ENCODE peak calls at places on chromosomes 6 and 20, in five cellular contexts. K is neural crest cell, D is osteocyte, O is HFFc6, V is AG04450. A is an unnamed sample.

GRCh38 chr6:133937909-133938308 is 15.1 kb upstream of the TBPL1 start:
- DNase-seq in V (no peak), K (no peak), D (no peak), O (no peak), A (no peak)

GRCh38 chr6:6975395-6976111 is 132.2 kb upstream of the RREB1 start:
- DNase-seq in K (no peak), V (no peak), O (no peak), D (no peak), A (no peak)

GRCh38 chr20:19830351-19830750 is 72.3 kb downstream of the RIN2 start:
- DNase-seq in V (no peak), D (no peak), O (no peak), K (no peak), A (no peak)

GRCh38 chr20:12925214-12925755 is 83.5 kb upstream of the SPTLC3 start:
- DNase-seq in K (peak), D (peak), V (peak), O (peak), A (peak)

GRCh38 chr6:84766118-84766683 is 1.8 kb upstream of the TBX18 start:
- DNase-seq in D (no peak), O (no peak), V (no peak), K (no peak), A (peak)

GRCh38 chr20:57391439-57392129 is 388 bp downstream of the RBM38 start:
- DNase-seq in D (no peak), V (no peak), O (no peak), K (no peak), A (no peak)

GRCh38 chr6:111540971-111541719 is 58.1 kb upstream of the REV3L start:
- DNase-seq in K (no peak), D (no peak), O (no peak), V (no peak), A (no peak)

GRCh38 chr20:58374906-58375760 is 13.9 kb upstream of the VAPB start:
- DNase-seq in K (no peak), D (no peak), V (no peak), O (no peak), A (no peak)

GRCh38 chr20:24109537-24109936 is 121.0 kb upstream of the GGTLC1 start:
- DNase-seq in V (no peak), D (no peak), O (no peak), K (no peak), A (no peak)

GRCh38 chr20:58708246-58708931 is 15.8 kb downstream of the NPEPL1 start:
- DNase-seq in D (peak), K (peak), V (no peak), O (no peak), A (peak)

GRCh38 chr6:131694832-131695426 is 6.3 kb downstream of the OR2A4 start:
- DNase-seq in D (peak), V (peak), K (peak), O (peak), A (peak)

GRCh38 chr20:50980071-50980681 is 21.6 kb downstream of the MOCS3 start:
- DNase-seq in D (no peak), V (peak), K (no peak), O (peak), A (no peak)

GRCh38 chr6:12011276-12012112 is 618 bp upstream of the HIVEP1 start:
- DNase-seq in D (peak), K (peak), V (peak), O (peak), A (peak)

GRCh38 chr6:168956141-168956838 is 297.4 kb downstream of the THBS2 start:
- DNase-seq in V (no peak), D (no peak), O (no peak), K (no peak), A (no peak)

GRCh38 chr6:106797186-106797585 is 167.8 kb downstream of the QRSL1 start:
- DNase-seq in V (no peak), D (no peak), O (no peak), K (no peak), A (no peak)

GRCh38 chr20:32637738-32638137 is 36.0 kb downstream of the C20orf203 start:
- DNase-seq in O (no peak), K (no peak), V (no peak), D (no peak), A (no peak)

GRCh38 chr6:143397229-143398222 is 53.0 kb downstream of the ADAT2 start:
- DNase-seq in V (peak), K (no peak), O (peak), D (no peak), A (peak)

GRCh38 chr20:48665785-48666184 is 162.0 kb downstream of the PREX1 start:
- DNase-seq in K (no peak), V (no peak), D (no peak), O (no peak), A (no peak)

GRCh38 chr6:113936093-113936934 is 34.6 kb downstream of the HDAC2 start:
- DNase-seq in D (no peak), V (peak), O (peak), K (peak), A (no peak)

GRCh38 chr20:59221049-59221748 is 57.6 kb downstream of the ZNF831 start:
- DNase-seq in V (no peak), O (no peak), K (no peak), D (no peak), A (no peak)

GRCh38 chr6:42158011-42158410 is 15.2 kb upstream of the GUCA1A start:
- DNase-seq in D (no peak), V (no peak), K (no peak), O (peak), A (no peak)

GRCh38 chr20:50695144-50695872 is 4.0 kb upstream of the RIPOR3 start:
- DNase-seq in O (no peak), K (no peak), D (no peak), V (no peak), A (no peak)

GRCh38 chr6:80742481-80742880 is 636.0 kb downstream of the BCKDHB start:
- DNase-seq in O (peak), V (no peak), K (no peak), D (no peak), A (no peak)
- TF ChIP-seq CTCF in O (peak), V (peak), K (peak), D (peak), A (peak)

DNA sequence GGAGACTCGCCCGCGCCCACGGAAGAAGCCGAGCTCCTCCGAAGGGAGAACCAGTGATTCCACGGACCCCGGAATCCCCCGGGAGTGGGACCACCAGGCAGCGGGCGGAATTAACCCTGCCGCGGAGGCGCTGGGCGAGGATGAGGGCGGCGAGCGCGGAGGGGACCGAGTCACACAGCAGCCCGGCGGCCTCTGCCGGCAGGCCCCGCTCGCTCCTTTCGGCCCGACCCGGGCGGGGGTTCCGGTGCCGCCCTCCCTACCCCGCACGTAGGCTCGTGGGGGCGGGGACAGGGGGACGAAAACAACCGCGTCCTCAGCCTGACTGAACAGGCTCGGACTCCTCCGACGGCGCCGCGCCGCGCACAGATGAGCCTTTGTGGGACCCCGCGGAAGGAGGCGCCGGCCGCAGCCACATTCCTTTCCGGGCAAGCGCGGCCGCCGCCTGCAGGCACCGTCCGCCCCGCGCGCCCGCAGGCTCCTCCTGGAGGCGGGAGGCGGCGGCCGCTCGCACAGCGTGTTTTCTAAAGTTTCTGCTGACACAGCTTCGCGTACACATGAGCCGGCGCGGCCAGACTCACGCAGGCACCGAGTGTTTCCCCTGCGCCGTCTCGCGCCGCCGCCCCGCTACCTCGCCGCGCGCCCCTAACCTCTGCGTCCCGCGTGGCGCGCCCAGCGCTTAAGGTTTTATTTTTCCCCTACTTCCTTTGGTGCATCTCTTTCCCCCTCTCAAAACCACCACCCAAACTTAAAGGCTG is 244.3 kb downstream of the ARID1B start:
- DNase-seq in K (peak), D (peak), V (peak), O (peak), A (peak)
- TF ChIP-seq CTCF in K (peak), D (peak), V (peak), O (peak), A (peak)

GRCh38 chr6:22349528-22349927 is 52.7 kb upstream of the PRL start:
- DNase-seq in D (no peak), O (no peak), K (no peak), V (no peak), A (no peak)

GRCh38 chr6:22349051-22349450 is 52.2 kb upstream of the PRL start:
- DNase-seq in K (no peak), V (no peak), O (no peak), D (no peak), A (no peak)

DNA sequence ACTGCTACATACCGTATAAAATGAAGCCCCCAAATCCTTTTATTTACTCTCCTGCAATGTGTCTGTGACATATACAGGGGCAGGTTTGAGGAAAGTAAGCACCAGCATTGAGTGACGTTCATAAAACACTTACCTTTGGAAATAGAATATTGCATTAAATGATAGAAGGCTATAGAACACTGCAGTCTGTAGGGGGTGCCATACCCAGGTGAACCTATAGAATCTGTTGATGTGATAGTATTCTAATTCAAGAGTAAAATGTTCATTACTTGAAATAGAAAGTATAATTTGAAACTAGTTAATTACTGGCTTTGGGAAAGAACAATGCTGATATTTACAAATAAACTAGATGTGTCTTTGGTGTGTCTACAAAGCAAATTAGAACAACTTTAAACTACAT is 47.0 kb upstream of the PRL start:
- DNase-seq in D (no peak), K (no peak), O (no peak), V (no peak), A (no peak)
- TF ChIP-seq CTCF in D (peak), K (peak), O (peak), V (no peak), A (no peak)

GRCh38 chr6:330948-331347 is 38.7 kb downstream of the DUSP22 start:
- DNase-seq in D (no peak), O (no peak), V (no peak), K (no peak), A (no peak)

GRCh38 chr6:328184-328670 is 35.9 kb downstream of the DUSP22 start:
- DNase-seq in O (peak), V (peak), D (no peak), K (no peak), A (no peak)

GRCh38 chr6:328924-329323 is 36.6 kb downstream of the DUSP22 start:
- DNase-seq in D (no peak), O (no peak), K (no peak), V (no peak), A (no peak)

GRCh38 chr6:331622-332521 is 39.6 kb downstream of the DUSP22 start:
- DNase-seq in K (no peak), D (no peak), V (no peak), O (no peak), A (no peak)

DNA sequence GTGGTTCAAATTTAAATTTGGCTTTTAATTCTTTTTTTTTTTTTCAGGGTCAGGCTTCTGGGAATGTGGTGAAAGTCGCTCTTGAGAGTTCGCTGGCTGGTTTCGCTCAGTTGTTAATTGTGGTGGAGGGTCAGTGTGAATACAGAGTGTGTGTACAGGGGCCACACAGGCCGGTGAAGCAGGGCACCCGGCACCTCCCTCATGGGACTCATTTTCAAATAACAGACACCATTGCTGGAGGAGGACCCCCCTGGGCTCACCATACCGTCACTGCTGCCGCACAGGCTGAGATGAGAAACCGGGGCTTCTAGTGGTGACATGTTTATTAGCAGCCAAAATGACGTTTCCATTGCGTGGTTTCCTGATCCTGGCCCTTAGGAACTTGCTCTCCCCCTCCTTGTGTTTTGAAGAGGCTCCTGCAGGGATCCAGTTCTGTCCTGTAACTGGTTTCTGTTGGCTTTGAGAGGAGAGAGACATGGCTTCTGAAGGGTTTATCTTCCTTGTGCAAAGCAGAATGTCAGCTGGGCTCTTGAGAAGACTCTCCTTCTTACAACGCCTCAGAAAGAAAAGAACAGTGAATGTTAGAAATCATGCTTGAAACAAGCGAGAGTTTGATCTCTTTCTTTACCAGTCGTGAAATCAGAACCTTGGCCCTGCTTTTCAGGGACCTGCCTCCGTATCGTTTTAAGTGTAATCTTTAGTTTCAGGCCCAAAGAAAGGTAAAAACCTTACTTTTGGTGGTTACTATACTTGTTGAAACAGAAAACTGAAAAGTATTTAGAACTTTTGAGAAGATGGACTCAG is 37.8 kb downstream of the DUSP22 start:
- DNase-seq in K (no peak), O (peak), V (no peak), D (no peak), A (no peak)
- TF ChIP-seq CTCF in K (no peak), O (peak), V (no peak), D (no peak), A (no peak)

DNA sequence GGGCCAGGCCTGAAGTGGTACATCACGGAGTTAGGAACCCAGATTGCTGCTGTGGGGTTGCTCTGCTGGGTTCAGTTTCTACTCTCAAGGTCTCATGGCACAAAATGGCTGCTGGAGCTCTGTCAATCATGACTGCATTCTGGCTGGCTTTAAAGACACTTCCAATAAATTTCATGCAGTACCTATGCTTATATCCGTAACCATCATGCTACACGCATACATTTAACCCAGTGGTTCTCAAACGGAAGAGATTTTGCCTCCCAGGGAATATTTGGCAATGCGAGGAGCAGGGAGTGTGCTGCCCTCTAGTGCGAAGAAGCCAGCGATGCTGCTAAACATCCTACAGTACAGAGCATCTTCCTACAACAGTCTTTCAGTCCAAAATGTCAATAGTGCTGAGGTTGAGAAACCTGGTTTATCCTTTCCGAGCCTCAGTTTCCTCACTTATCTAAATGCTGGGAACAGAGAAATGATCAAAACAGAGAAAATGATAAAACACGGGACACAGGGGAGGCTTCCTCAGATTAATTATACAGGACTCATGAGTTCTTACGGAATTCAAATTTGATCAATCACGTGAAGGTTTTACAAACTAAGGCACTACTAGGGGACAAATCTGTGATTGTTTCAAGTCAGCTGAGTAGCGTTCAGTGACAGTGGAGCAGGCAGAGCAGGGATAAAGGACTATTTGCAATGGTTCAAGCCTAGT is 9.6 kb upstream of the SLC2A10 start:
- DNase-seq in O (peak), V (no peak), D (no peak), K (no peak), A (no peak)
- TF ChIP-seq CTCF in O (peak), V (peak), D (peak), K (peak), A (peak)

DNA sequence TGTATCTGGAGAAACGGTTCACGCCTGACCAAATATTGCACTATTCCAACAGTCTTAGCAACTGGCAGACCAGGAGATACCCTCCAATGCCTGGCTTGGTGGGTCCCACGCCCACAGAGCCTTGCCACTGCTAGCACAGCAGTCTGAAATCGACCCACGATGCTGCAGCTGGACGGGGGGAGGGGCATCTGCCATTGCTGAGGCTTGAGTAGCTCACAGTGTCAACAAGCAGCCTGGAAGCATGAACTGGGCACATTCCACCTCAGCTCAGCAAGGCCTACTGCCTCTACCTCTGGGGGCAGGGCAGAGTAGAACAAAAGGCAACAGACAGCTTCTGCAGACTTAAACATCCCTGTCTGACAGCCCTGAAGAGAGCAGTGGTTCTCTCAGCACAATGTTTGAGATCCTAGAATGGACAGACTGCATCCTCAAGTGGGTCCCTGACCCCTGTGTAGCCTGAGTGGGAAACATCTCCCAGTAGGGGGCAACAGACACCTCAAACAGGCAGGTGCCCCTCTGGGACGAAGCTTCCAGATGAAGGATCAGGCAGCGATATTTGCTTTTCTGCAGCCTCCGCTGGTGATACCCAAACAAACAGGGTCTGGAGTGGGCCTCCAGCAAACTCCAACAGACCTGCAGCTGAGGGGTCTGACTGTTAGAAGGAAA is 90.0 kb upstream of the ECI2 start:
- DNase-seq in D (no peak), O (no peak), V (no peak), K (peak), A (no peak)
- TF ChIP-seq CTCF in D (no peak), O (peak), V (no peak), K (peak), A (no peak)

DNA sequence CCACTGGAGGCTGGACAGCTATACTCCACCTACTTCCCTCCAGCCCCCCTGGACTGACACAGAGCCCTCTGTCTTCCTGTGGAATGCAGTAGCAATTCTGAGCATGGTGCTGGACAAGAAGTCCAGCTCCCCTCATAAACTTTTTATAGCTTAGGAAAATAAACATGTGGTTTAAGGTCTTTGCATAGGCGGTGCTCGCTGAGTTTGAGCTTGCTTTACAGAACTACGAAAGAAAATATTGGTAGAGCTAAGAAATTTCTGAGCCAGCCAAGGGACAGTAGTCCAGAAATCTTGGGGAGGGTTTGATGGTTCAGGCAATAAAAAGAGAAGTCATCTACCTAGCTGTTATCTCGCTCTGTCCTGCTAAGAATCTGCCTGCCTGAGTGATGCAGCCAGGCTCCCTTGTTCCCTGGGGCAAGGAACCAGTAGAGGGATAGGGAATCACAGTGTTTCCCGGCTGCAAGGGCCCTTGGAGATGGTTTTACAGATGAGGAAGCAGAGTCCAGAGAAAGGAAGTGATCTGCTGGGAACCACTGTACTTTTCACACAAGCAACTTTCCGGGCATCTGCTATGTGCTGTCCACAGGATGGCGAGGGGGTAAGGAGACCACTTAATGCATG is 343.4 kb downstream of the CDC5L start:
- DNase-seq in D (peak), O (peak), V (peak), K (no peak), A (no peak)
- TF ChIP-seq CTCF in D (no peak), O (no peak), V (no peak), K (no peak), A (no peak)

DNA sequence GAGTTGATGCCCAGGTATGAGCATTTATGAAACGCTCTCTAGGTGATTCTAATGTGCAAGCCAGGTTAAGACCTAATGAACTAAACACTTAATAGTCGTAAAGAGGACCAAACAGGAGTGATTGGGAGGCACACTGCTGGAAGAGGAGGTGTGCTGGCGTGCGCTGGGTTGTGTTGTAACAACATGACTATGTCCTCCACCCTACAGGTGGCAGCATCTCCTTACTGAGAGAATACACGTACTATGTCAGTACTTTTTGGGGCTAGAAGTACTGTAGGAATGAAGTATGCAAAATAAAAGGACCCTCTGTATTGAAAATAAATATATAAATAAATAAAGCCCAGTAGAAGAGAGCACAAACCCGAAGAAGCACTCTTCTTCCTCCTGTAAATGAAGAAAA is 11.9 kb downstream of the C6orf89 start:
- DNase-seq in K (no peak), V (no peak), D (no peak), O (no peak), A (no peak)
- TF ChIP-seq CTCF in K (no peak), V (peak), D (peak), O (peak), A (no peak)

A was measured in tibial artery.